ENCODE peak calls at places on chromosome 7, in eight cellular contexts. R is HCT116, L is SK-N-SH, F is GM23338, E is upper lobe of left lung, A is HL-60, C is vagina, K is esophagus muscularis mucosa. Z is an unnamed sample.

GRCh38 chr7:41183741-41184140 is 519.1 kb downstream of the INHBA start:
- DNase-seq in R (no peak), L (no peak), F (no peak), E (no peak), A (no peak), C (no peak), K (no peak), Z (no peak)

GRCh38 chr7:522071-522937 is 2.7 kb upstream of the PDGFA start:
- DNase-seq in R (no peak), L (no peak), F (peak), E (peak), A (no peak), C (no peak), K (no peak), Z (no peak)

GRCh38 chr7:112143151-112143550 is 63.0 kb downstream of the DOCK4 start:
- DNase-seq in R (no peak), L (no peak), F (no peak), E (no peak), A (no peak), C (no peak), K (no peak), Z (no peak)

GRCh38 chr7:127845497-127846214 is 185.6 kb downstream of the LRRC4 start:
- DNase-seq in R (no peak), L (no peak), F (no peak), E (no peak), A (no peak), C (no peak), K (no peak), Z (no peak)

GRCh38 chr7:148700693-148701092 is 2.0 kb downstream of the CUL1 start:
- DNase-seq in R (no peak), L (peak), F (peak), E (no peak), A (no peak), C (no peak), K (no peak), Z (no peak)

GRCh38 chr7:27970350-27970749 is 210.2 kb downstream of the JAZF1 start:
- DNase-seq in R (no peak), L (no peak), F (no peak), E (no peak), A (no peak), C (no peak), K (no peak), Z (no peak)

GRCh38 chr7:128947854-128948253 is 10.1 kb downstream of the IRF5 start:
- DNase-seq in R (no peak), L (peak), F (no peak), E (no peak), A (no peak), C (no peak), K (no peak), Z (no peak)

GRCh38 chr7:91005861-91006260 is 258.4 kb upstream of the FZD1 start:
- DNase-seq in R (no peak), L (no peak), F (no peak), E (peak), A (no peak), C (no peak), K (no peak), Z (no peak)

GRCh38 chr7:1709900-1710299 is 39.8 kb downstream of the ELFN1 start:
- DNase-seq in R (no peak), L (peak), F (no peak), E (no peak), A (peak), C (no peak), K (no peak), Z (no peak)

GRCh38 chr7:107579546-107579880 is 533 bp upstream of the BCAP29 start:
- DNase-seq in R (no peak), L (no peak), F (no peak), E (no peak), A (no peak), C (no peak), K (no peak), Z (no peak)

GRCh38 chr7:83976302-83976701 is 218.3 kb downstream of the SEMA3A start:
- DNase-seq in R (no peak), L (peak), F (peak), E (no peak), A (no peak), C (no peak), K (no peak), Z (no peak)

GRCh38 chr7:137956183-137956582 is 45.7 kb downstream of the CREB3L2 start:
- DNase-seq in R (no peak), L (no peak), F (no peak), E (no peak), A (no peak), C (no peak), K (no peak), Z (no peak)

GRCh38 chr7:29123611-29124190 is 22.6 kb downstream of the CPVL start:
- DNase-seq in R (no peak), L (no peak), F (peak), E (no peak), A (no peak), C (no peak), K (no peak), Z (no peak)

GRCh38 chr7:24742764-24743163 is 14.5 kb downstream of the GSDME start:
- DNase-seq in R (no peak), L (no peak), F (no peak), E (no peak), A (no peak), C (no peak), K (peak), Z (no peak)

GRCh38 chr7:84193787-84194186 is 802 bp downstream of the SEMA3A start:
- DNase-seq in R (no peak), L (no peak), F (no peak), E (no peak), A (no peak), C (no peak), K (no peak), Z (no peak)

GRCh38 chr7:82413237-82413636 is 30.3 kb downstream of the CACNA2D1 start:
- DNase-seq in R (no peak), L (no peak), F (peak), E (no peak), A (no peak), C (no peak), K (no peak), Z (no peak)

GRCh38 chr7:70614237-70614984 is 517.5 kb upstream of the GALNT17 start:
- DNase-seq in R (no peak), L (peak), F (peak), E (peak), A (no peak), C (no peak), K (no peak), Z (peak)

GRCh38 chr7:45580053-45580872 is 6.1 kb downstream of the ADCY1 start:
- DNase-seq in R (no peak), L (peak), F (peak), E (peak), A (no peak), C (no peak), K (no peak), Z (peak)
- TF ChIP-seq CTCF in R (peak), L (peak), F (peak), E (no peak), A (no peak), C (no peak), K (no peak), Z (no peak)

GRCh38 chr7:75938921-75939320 is 24.0 kb downstream of the POR start:
- DNase-seq in R (no peak), L (no peak), F (no peak), E (no peak), A (no peak), C (no peak), K (no peak), Z (no peak)

GRCh38 chr7:75943864-75944263 is 28.9 kb downstream of the POR start:
- DNase-seq in R (peak), L (no peak), F (no peak), E (no peak), A (no peak), C (no peak), K (no peak), Z (no peak)

GRCh38 chr7:75937958-75938786 is 23.2 kb downstream of the POR start:
- DNase-seq in R (peak), L (peak), F (no peak), E (no peak), A (no peak), C (no peak), K (no peak), Z (peak)
- TF ChIP-seq POLR2AphosphoS5 in R (peak), L (no peak), F (no peak), E (peak), A (no peak), C (peak), K (no peak), Z (peak)

GRCh38 chr7:38427279-38427955 is 154.0 kb upstream of the TARP start:
- DNase-seq in R (no peak), L (no peak), F (no peak), E (no peak), A (no peak), C (no peak), K (no peak), Z (no peak)

GRCh38 chr7:38425509-38425908 is 152.1 kb upstream of the TARP start:
- DNase-seq in R (no peak), L (no peak), F (no peak), E (no peak), A (no peak), C (no peak), K (no peak), Z (no peak)

GRCh38 chr7:38429057-38429456 is 155.6 kb upstream of the TARP start:
- DNase-seq in R (no peak), L (no peak), F (no peak), E (peak), A (no peak), C (no peak), K (no peak), Z (no peak)

GRCh38 chr7:38428040-38428439 is 154.6 kb upstream of the TARP start:
- DNase-seq in R (no peak), L (no peak), F (no peak), E (no peak), A (no peak), C (no peak), K (no peak), Z (no peak)

DNA sequence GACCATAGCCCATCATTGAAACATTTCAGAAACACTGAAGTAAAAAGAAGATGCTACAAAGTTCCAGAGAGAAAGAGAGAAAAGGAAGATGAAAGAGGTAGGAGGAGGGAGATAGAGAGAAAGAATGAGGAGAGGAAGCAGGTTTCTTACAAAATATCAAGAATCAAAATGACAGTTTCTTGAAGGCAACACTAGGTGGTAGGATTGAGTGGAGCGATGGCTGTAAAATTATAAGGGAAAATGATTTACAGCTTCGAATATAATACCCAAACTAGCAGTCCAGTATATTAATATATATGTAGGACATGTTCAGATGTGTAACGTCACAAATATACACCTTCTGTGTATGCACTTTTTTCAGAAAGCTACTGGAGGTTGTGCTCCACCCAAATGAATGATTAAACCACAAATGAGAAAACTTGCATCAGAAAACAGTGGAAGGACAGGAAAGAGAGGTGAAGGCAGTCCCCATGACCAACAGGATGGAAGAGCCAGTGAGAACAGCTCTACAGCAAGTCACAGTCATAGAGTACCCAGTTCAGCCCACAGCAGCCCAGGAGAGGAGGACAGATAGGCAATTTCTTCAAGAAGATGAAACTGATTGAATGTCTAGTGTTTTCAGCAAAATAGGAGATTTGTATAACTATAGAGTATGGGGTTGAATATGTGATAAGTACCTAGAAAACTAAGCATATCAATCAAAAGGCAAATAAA is 151.5 kb upstream of the TARP start:
- DNase-seq in R (no peak), L (no peak), F (peak), E (no peak), A (no peak), C (no peak), K (no peak), Z (no peak)
- TF ChIP-seq CTCF in R (peak), L (peak), F (peak), E (no peak), A (no peak), C (no peak), K (no peak), Z (no peak)

GRCh38 chr7:114889646-114890285 is 32.1 kb upstream of the MDFIC start:
- DNase-seq in R (peak), L (no peak), F (peak), E (no peak), A (peak), C (no peak), K (no peak), Z (no peak)
- TF ChIP-seq POLR2AphosphoS5 in R (peak), L (peak), F (no peak), E (no peak), A (no peak), C (peak), K (peak), Z (peak)

GRCh38 chr7:158830211-158830723 is 958 bp upstream of the ESYT2 start:
- DNase-seq in R (no peak), L (no peak), F (no peak), E (no peak), A (no peak), C (no peak), K (peak), Z (no peak)

GRCh38 chr7:158829021-158829341 is 328 bp downstream of the ESYT2 start:
- DNase-seq in R (no peak), L (no peak), F (peak), E (no peak), A (no peak), C (no peak), K (peak), Z (no peak)

GRCh38 chr7:158829342-158830210 is at the start of gene ESYT2:
- DNase-seq in R (peak), L (peak), F (peak), E (peak), A (peak), C (no peak), K (peak), Z (peak)

GRCh38 chr7:158827411-158828342 is 1.6 kb downstream of the ESYT2 start:
- DNase-seq in R (no peak), L (no peak), F (no peak), E (no peak), A (peak), C (no peak), K (peak), Z (no peak)

DNA sequence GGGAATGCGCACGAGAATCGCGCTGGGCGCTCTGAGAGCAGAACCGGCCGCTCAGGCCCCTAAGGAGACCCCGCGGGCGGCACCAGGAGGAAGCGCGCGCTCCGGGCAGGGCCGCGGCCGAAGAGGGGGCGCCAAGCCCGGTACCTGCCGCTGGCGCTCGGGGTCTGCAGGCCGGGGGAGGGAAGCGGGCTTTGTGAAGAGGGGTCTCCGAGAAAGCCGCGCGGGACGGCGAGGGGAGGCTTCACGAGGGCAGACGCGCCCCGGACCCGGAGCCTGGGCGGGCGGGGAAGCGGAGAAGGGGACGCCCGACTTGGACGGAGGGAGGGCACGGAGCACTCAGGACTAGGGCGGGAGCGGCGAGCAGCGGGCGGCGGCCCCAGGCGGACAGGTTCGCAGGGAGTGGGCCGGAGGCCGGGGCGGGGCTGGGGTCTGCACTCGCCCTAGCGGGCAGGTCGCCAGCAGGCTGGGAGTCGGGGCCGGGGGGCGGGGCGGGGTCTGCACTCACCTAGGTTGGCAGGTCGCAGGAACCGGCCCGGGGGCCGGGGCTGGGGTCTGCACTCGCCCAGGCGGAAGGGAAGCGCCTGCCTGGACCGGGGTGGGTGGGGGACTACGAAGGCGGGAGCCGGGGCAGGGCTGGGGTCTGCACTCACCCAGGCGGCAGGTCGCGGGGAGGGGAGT is 827 bp downstream of the ESYT2 start:
- DNase-seq in R (no peak), L (peak), F (peak), E (peak), A (no peak), C (no peak), K (peak), Z (peak)
- TF ChIP-seq CTCF in R (no peak), L (no peak), F (no peak), E (no peak), A (no peak), C (no peak), K (no peak), Z (no peak)

GRCh38 chr7:75987026-75987804 is 7.2 kb downstream of the TMEM120A start:
- DNase-seq in R (no peak), L (peak), F (no peak), E (peak), A (no peak), C (no peak), K (no peak), Z (peak)

GRCh38 chr7:75985518-75986146 is 8.8 kb downstream of the TMEM120A start:
- DNase-seq in R (no peak), L (peak), F (no peak), E (peak), A (no peak), C (no peak), K (no peak), Z (no peak)

GRCh38 chr7:75987805-75988630 is 6.4 kb downstream of the TMEM120A start:
- DNase-seq in R (no peak), L (peak), F (no peak), E (no peak), A (no peak), C (no peak), K (no peak), Z (peak)

GRCh38 chr7:75985009-75985517 is 9.3 kb downstream of the TMEM120A start:
- DNase-seq in R (no peak), L (peak), F (no peak), E (peak), A (no peak), C (no peak), K (no peak), Z (no peak)

DNA sequence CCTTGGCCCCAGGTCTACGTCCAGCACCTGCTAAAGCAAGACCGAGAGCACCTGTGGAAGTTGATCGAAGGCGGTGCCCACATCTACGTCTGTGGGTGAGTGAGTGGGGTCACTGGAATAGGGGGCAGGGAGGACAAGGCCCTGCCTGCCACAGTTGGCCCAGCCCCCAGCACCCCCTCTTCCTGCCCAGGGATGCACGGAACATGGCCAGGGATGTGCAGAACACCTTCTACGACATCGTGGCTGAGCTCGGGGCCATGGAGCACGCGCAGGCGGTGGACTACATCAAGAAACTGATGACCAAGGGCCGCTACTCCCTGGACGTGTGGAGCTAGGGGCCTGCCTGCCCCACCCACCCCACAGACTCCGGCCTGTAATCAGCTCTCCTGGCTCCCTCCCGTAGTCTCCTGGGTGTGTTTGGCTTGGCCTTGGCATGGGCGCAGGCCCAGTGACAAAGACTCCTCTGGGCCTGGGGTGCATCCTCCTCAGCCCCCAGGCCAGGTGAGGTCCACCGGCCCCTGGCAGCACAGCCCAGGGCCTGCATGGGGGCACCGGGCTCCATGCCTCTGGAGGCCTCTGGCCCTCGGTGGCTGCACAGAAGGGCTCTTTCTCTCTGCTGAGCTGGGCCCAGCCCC is 8.1 kb downstream of the TMEM120A start:
- DNase-seq in R (no peak), L (peak), F (no peak), E (no peak), A (no peak), C (no peak), K (no peak), Z (peak)
- TF ChIP-seq POLR2AphosphoS5 in R (no peak), L (no peak), F (no peak), E (no peak), A (no peak), C (no peak), K (no peak), Z (no peak)

DNA sequence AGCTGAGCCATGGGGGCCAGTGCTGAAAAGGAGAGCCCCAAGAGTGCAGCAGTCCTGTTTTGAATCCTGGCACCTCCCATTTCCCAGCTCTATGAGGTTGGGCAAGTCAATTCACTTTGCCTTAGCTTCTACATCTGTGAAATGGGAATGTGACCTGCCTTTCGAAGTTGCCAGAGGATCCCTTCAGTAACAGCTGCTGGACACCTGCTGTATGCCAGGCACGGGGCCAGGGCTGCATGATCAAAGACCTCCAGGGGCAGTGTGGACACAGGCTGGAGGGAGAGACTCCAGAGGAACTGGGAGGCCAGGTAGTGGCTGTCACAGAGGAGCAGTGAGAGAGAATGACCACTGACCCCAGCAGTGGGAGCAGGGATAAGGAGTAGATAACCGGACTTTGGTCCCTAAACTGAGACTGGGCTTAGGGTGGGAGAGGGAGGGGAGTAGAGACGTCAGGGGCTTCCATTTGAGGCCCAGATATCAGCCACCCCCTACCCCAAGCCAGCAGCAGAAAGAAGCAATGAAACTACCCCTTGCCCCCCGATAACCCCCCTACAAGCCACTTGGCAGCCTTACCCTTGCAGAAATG is 45.2 kb downstream of the SRRM3 start:
- DNase-seq in R (no peak), L (no peak), F (no peak), E (no peak), A (no peak), C (no peak), K (no peak), Z (no peak)
- TF ChIP-seq CTCF in R (no peak), L (no peak), F (no peak), E (no peak), A (no peak), C (no peak), K (no peak), Z (no peak)